ENCODE peak calls at places on chromosomes 1 and 21, in four cellular contexts. One of them, this sample, is unnamed.

GRCh38 chr21:30979054-30979453 is 59.2 kb downstream of the KRTAP19-8 start:
- DNase-seq in suprapubic skin: no peak
- DNase-seq in neural crest cell: no peak
- DNase-seq in cardiac muscle cell: no peak
- DNase-seq in this sample: no peak

GRCh38 chr1:15836772-15837669 is 10.5 kb upstream of the SPEN start:
- DNase-seq in suprapubic skin: peak; percentile 79
- DNase-seq in neural crest cell: no peak
- DNase-seq in cardiac muscle cell: no peak
- DNase-seq in this sample: peak; percentile 73

GRCh38 chr21:41716756-41717155 is 50.1 kb downstream of the RIPK4 start:
- DNase-seq in suprapubic skin: no peak
- DNase-seq in neural crest cell: no peak
- DNase-seq in cardiac muscle cell: no peak
- DNase-seq in this sample: no peak

GRCh38 chr21:14383596-14384210 is 757 bp upstream of the HSPA13 start:
- DNase-seq in suprapubic skin: no peak
- DNase-seq in neural crest cell: no peak
- DNase-seq in cardiac muscle cell: no peak
- DNase-seq in this sample: no peak

GRCh38 chr21:37139902-37140301 is 66.8 kb downstream of the TTC3 start:
- DNase-seq in suprapubic skin: no peak
- DNase-seq in neural crest cell: no peak
- DNase-seq in cardiac muscle cell: peak; percentile 15
- DNase-seq in this sample: no peak

GRCh38 chr1:85850238-85850637 is 142.0 kb upstream of the ZNHIT6 start:
- DNase-seq in suprapubic skin: no peak
- DNase-seq in neural crest cell: no peak
- DNase-seq in cardiac muscle cell: peak; percentile 89
- DNase-seq in this sample: no peak

GRCh38 chr1:94258873-94259331 is 21.5 kb upstream of the ARHGAP29 start:
- DNase-seq in suprapubic skin: peak; percentile 87
- DNase-seq in neural crest cell: no peak
- DNase-seq in cardiac muscle cell: peak; percentile 88
- DNase-seq in this sample: no peak

GRCh38 chr1:218462591-218462990 is 117.5 kb downstream of the TGFB2 start:
- DNase-seq in suprapubic skin: no peak
- DNase-seq in neural crest cell: no peak
- DNase-seq in cardiac muscle cell: peak; percentile 6
- DNase-seq in this sample: no peak

GRCh38 chr1:107263291-107263790 is 122.5 kb downstream of the NTNG1 start:
- DNase-seq in suprapubic skin: no peak
- DNase-seq in neural crest cell: no peak
- DNase-seq in cardiac muscle cell: no peak
- DNase-seq in this sample: no peak

GRCh38 chr1:25649041-25649440 is 32.5 kb downstream of the MAN1C1 start:
- DNase-seq in suprapubic skin: no peak
- DNase-seq in neural crest cell: no peak
- DNase-seq in cardiac muscle cell: no peak
- DNase-seq in this sample: no peak

GRCh38 chr1:41919131-41919530 is 409 bp upstream of the HIVEP3 start:
- DNase-seq in suprapubic skin: no peak
- DNase-seq in neural crest cell: no peak
- DNase-seq in cardiac muscle cell: no peak
- DNase-seq in this sample: no peak

GRCh38 chr1:35390600-35391494 is 122.3 kb downstream of the ZMYM4 start:
- DNase-seq in suprapubic skin: no peak
- DNase-seq in neural crest cell: no peak
- DNase-seq in cardiac muscle cell: no peak
- DNase-seq in this sample: no peak

GRCh38 chr21:35512321-35512720 is 463.2 kb upstream of the RUNX1 start:
- DNase-seq in suprapubic skin: no peak
- DNase-seq in neural crest cell: no peak
- DNase-seq in cardiac muscle cell: no peak
- DNase-seq in this sample: no peak

GRCh38 chr1:36161656-36162531 is 5.9 kb downstream of the MAP7D1 start:
- DNase-seq in suprapubic skin: no peak
- DNase-seq in neural crest cell: no peak
- DNase-seq in cardiac muscle cell: no peak
- DNase-seq in this sample: no peak

GRCh38 chr21:34877485-34878128 is 171.5 kb downstream of the RUNX1 start:
- DNase-seq in suprapubic skin: no peak
- DNase-seq in neural crest cell: no peak
- DNase-seq in cardiac muscle cell: no peak
- DNase-seq in this sample: no peak

GRCh38 chr1:180966310-180966709 is 53.6 kb downstream of the KIAA1614 start:
- DNase-seq in suprapubic skin: no peak
- DNase-seq in neural crest cell: no peak
- DNase-seq in cardiac muscle cell: no peak
- DNase-seq in this sample: no peak

GRCh38 chr21:39057121-39057520 is 126.1 kb downstream of the PSMG1 start:
- DNase-seq in suprapubic skin: no peak
- DNase-seq in neural crest cell: no peak
- DNase-seq in cardiac muscle cell: no peak
- DNase-seq in this sample: no peak

GRCh38 chr1:66349277-66349676 is 184.7 kb upstream of the SGIP1 start:
- DNase-seq in suprapubic skin: no peak
- DNase-seq in neural crest cell: no peak
- DNase-seq in cardiac muscle cell: no peak
- DNase-seq in this sample: no peak

GRCh38 chr1:241684108-241684507 is 32.0 kb downstream of the WDR64 start:
- DNase-seq in suprapubic skin: no peak
- DNase-seq in neural crest cell: no peak
- DNase-seq in cardiac muscle cell: no peak
- DNase-seq in this sample: no peak

GRCh38 chr1:54459714-54460113 is 53.5 kb upstream of the SSBP3 start:
- DNase-seq in suprapubic skin: no peak
- DNase-seq in neural crest cell: peak; percentile 14
- DNase-seq in cardiac muscle cell: no peak
- DNase-seq in this sample: peak; percentile 52

GRCh38 chr21:43603641-43604504 is 55.4 kb downstream of the HSF2BP start:
- DNase-seq in suprapubic skin: no peak
- DNase-seq in neural crest cell: no peak
- DNase-seq in cardiac muscle cell: peak; percentile 46
- DNase-seq in this sample: no peak

GRCh38 chr1:238501290-238501689 is 610.6 kb upstream of the ZP4 start:
- DNase-seq in suprapubic skin: no peak
- DNase-seq in neural crest cell: no peak
- DNase-seq in cardiac muscle cell: no peak
- DNase-seq in this sample: no peak

GRCh38 chr1:47571161-47571560 is 133.3 kb downstream of the FOXD2 start:
- DNase-seq in suprapubic skin: no peak
- DNase-seq in neural crest cell: no peak
- DNase-seq in cardiac muscle cell: no peak
- DNase-seq in this sample: no peak

GRCh38 chr1:47569261-47569660 is 131.4 kb downstream of the FOXD2 start:
- DNase-seq in suprapubic skin: no peak
- DNase-seq in neural crest cell: no peak
- DNase-seq in cardiac muscle cell: no peak
- DNase-seq in this sample: no peak

GRCh38 chr1:47571952-47572351 is 134.1 kb downstream of the FOXD2 start:
- DNase-seq in suprapubic skin: no peak
- DNase-seq in neural crest cell: no peak
- DNase-seq in cardiac muscle cell: no peak
- DNase-seq in this sample: no peak

GRCh38 chr1:47568763-47569162 is 130.9 kb downstream of the FOXD2 start:
- DNase-seq in suprapubic skin: no peak
- DNase-seq in neural crest cell: no peak
- DNase-seq in cardiac muscle cell: no peak
- DNase-seq in this sample: no peak

GRCh38 chr1:47569681-47570470 is 132.0 kb downstream of the FOXD2 start:
- DNase-seq in suprapubic skin: no peak
- DNase-seq in neural crest cell: no peak
- DNase-seq in cardiac muscle cell: peak; percentile 89
- DNase-seq in this sample: no peak
- TF ChIP-seq CTCF in suprapubic skin: peak; percentile 46
- TF ChIP-seq CTCF in neural crest cell: peak; percentile 68
- TF ChIP-seq CTCF in cardiac muscle cell: peak; percentile 61
- TF ChIP-seq CTCF in this sample: peak; percentile 83

DNA sequence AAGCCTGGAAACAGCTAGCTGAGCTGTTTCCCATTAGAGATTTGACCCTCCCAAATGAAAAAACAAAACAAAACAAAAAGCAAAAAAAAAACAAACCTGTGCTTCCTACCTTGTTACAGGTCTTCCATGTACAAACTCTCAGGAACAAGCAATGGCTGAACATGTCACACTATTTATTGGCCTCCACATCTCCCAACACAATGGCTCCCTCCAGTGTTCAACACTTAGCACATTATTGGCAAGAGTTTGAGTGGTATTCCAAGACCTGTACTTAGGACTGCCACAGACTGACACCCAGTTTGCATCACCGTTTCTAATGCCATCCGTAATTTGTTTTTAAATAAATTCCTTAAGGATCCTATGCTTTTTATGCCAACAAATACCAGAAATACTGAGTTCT is 195.0 kb upstream of the OLFM3 start:
- DNase-seq in suprapubic skin: no peak
- DNase-seq in neural crest cell: peak; percentile 5
- DNase-seq in cardiac muscle cell: peak; percentile 8
- DNase-seq in this sample: no peak
- TF ChIP-seq CTCF in suprapubic skin: no peak
- TF ChIP-seq CTCF in neural crest cell: peak; percentile 76
- TF ChIP-seq CTCF in cardiac muscle cell: no peak
- TF ChIP-seq CTCF in this sample: peak; percentile 70

DNA sequence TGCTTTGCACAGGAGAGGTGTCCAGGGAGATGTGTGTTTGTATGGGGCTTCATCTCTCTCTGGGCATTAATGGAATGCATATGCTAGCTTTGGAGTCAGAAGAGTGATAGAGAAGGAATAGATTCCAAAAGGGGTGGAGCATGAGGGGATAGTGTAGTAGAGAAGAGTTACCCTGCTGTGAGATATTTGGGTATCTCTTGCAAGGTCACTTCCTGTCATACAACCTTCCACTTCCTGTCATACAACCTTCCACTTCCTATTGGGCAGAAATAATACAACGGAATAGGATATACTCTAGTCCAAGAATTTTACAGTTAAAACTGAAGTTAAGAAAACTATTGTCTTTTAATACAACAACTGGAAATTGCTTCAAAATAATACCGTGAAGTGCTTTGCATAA is 351.8 kb upstream of the FMN2 start:
- DNase-seq in suprapubic skin: no peak
- DNase-seq in neural crest cell: no peak
- DNase-seq in cardiac muscle cell: no peak
- DNase-seq in this sample: no peak
- TF ChIP-seq CTCF in suprapubic skin: no peak
- TF ChIP-seq CTCF in neural crest cell: no peak
- TF ChIP-seq CTCF in cardiac muscle cell: no peak
- TF ChIP-seq CTCF in this sample: no peak

GRCh38 chr1:234188454-234188792 is 184.8 kb upstream of the COA6 start:
- DNase-seq in suprapubic skin: no peak
- DNase-seq in neural crest cell: peak; percentile 14
- DNase-seq in cardiac muscle cell: no peak
- DNase-seq in this sample: no peak
- TF ChIP-seq CTCF in suprapubic skin: no peak
- TF ChIP-seq CTCF in neural crest cell: peak; percentile 43
- TF ChIP-seq CTCF in cardiac muscle cell: no peak
- TF ChIP-seq CTCF in this sample: no peak

This sample was measured in chondrocyte.